ENCODE peak calls at places on chromosome 5, in ten cellular contexts. One of them, this sample, is unnamed.

GRCh38 chr5:148828461-148829247 is 2.2 kb downstream of the ADRB2 start:
- DNase-seq in mesenchymal stem cell: no peak
- DNase-seq in adrenal gland: no peak
- DNase-seq in trophoblast cell: no peak
- DNase-seq in Peyer's patch: no peak
- DNase-seq in tibial nerve: no peak
- DNase-seq in fibroblast of lung: peak; percentile 13
- DNase-seq in IMR-90: peak; percentile 38
- DNase-seq in H1: no peak
- DNase-seq in HCT116: no peak
- DNase-seq in this sample: no peak

GRCh38 chr5:40486437-40487270 is 193.1 kb upstream of the PTGER4 start:
- DNase-seq in trophoblast cell: peak; percentile 45
- DNase-seq in mesenchymal stem cell: no peak
- DNase-seq in H1: no peak
- DNase-seq in adrenal gland: peak; percentile 27
- DNase-seq in fibroblast of lung: peak; percentile 58
- DNase-seq in HCT116: no peak
- DNase-seq in IMR-90: peak; percentile 29
- DNase-seq in tibial nerve: no peak
- DNase-seq in Peyer's patch: peak; percentile 67
- DNase-seq in this sample: no peak

GRCh38 chr5:172901012-172901780 is 58.0 kb upstream of the RPL26L1 start:
- DNase-seq in trophoblast cell: no peak
- DNase-seq in fibroblast of lung: peak; percentile 98
- DNase-seq in H1: no peak
- DNase-seq in IMR-90: peak; percentile 98
- DNase-seq in Peyer's patch: no peak
- DNase-seq in adrenal gland: peak; percentile 70
- DNase-seq in tibial nerve: no peak
- DNase-seq in HCT116: no peak
- DNase-seq in mesenchymal stem cell: peak; percentile 91
- DNase-seq in this sample: no peak

GRCh38 chr5:134846641-134846960 is 833 bp downstream of the C5orf24 start:
- DNase-seq in fibroblast of lung: peak; percentile 33
- DNase-seq in H1: no peak
- DNase-seq in HCT116: no peak
- DNase-seq in trophoblast cell: no peak
- DNase-seq in IMR-90: no peak
- DNase-seq in adrenal gland: no peak
- DNase-seq in mesenchymal stem cell: peak; percentile 51
- DNase-seq in tibial nerve: no peak
- DNase-seq in Peyer's patch: no peak
- DNase-seq in this sample: no peak

GRCh38 chr5:94469889-94470288 is 148.5 kb downstream of the KIAA0825 start:
- DNase-seq in Peyer's patch: no peak
- DNase-seq in HCT116: peak; percentile 6
- DNase-seq in mesenchymal stem cell: no peak
- DNase-seq in trophoblast cell: no peak
- DNase-seq in H1: no peak
- DNase-seq in IMR-90: peak; percentile 82
- DNase-seq in tibial nerve: no peak
- DNase-seq in fibroblast of lung: peak; percentile 60
- DNase-seq in adrenal gland: no peak
- DNase-seq in this sample: no peak

GRCh38 chr5:22970956-22971618 is 117.9 kb upstream of the CDH12 start:
- DNase-seq in IMR-90: no peak
- DNase-seq in trophoblast cell: no peak
- DNase-seq in HCT116: no peak
- DNase-seq in Peyer's patch: no peak
- DNase-seq in fibroblast of lung: no peak
- DNase-seq in H1: no peak
- DNase-seq in adrenal gland: no peak
- DNase-seq in tibial nerve: no peak
- DNase-seq in mesenchymal stem cell: no peak
- DNase-seq in this sample: no peak

GRCh38 chr5:150848271-150848670 is 1.9 kb downstream of the IRGM start:
- DNase-seq in H1: no peak
- DNase-seq in Peyer's patch: no peak
- DNase-seq in IMR-90: no peak
- DNase-seq in tibial nerve: no peak
- DNase-seq in HCT116: no peak
- DNase-seq in trophoblast cell: peak; percentile 31
- DNase-seq in mesenchymal stem cell: no peak
- DNase-seq in adrenal gland: no peak
- DNase-seq in fibroblast of lung: peak; percentile 57
- DNase-seq in this sample: no peak

GRCh38 chr5:133664422-133664821 is 52.1 kb upstream of the FSTL4 start:
- DNase-seq in H1: no peak
- DNase-seq in Peyer's patch: no peak
- DNase-seq in tibial nerve: no peak
- DNase-seq in HCT116: peak; percentile 12
- DNase-seq in fibroblast of lung: peak; percentile 60
- DNase-seq in trophoblast cell: no peak
- DNase-seq in adrenal gland: no peak
- DNase-seq in IMR-90: peak; percentile 1
- DNase-seq in mesenchymal stem cell: peak; percentile 6
- DNase-seq in this sample: no peak

GRCh38 chr5:137395011-137395755 is 103.9 kb downstream of the SPOCK1 start:
- DNase-seq in HCT116: no peak
- DNase-seq in H1: no peak
- DNase-seq in IMR-90: peak; percentile 26
- DNase-seq in tibial nerve: no peak
- DNase-seq in mesenchymal stem cell: no peak
- DNase-seq in fibroblast of lung: peak; percentile 80
- DNase-seq in Peyer's patch: no peak
- DNase-seq in adrenal gland: no peak
- DNase-seq in trophoblast cell: peak; percentile 90
- DNase-seq in this sample: no peak

GRCh38 chr5:38554860-38555259 is 1.6 kb downstream of the LIFR start:
- DNase-seq in Peyer's patch: no peak
- DNase-seq in IMR-90: no peak
- DNase-seq in tibial nerve: no peak
- DNase-seq in H1: no peak
- DNase-seq in adrenal gland: no peak
- DNase-seq in mesenchymal stem cell: no peak
- DNase-seq in trophoblast cell: no peak
- DNase-seq in fibroblast of lung: no peak
- DNase-seq in HCT116: no peak
- DNase-seq in this sample: no peak

GRCh38 chr5:144205141-144205551 is 34.5 kb downstream of the KCTD16 start:
- DNase-seq in IMR-90: peak; percentile 50
- DNase-seq in adrenal gland: no peak
- DNase-seq in mesenchymal stem cell: peak; percentile 49
- DNase-seq in Peyer's patch: no peak
- DNase-seq in fibroblast of lung: peak; percentile 59
- DNase-seq in trophoblast cell: no peak
- DNase-seq in HCT116: no peak
- DNase-seq in tibial nerve: no peak
- DNase-seq in H1: no peak
- DNase-seq in this sample: no peak

GRCh38 chr5:67887648-67888047 is 327.9 kb upstream of the PIK3R1 start:
- DNase-seq in Peyer's patch: no peak
- DNase-seq in IMR-90: no peak
- DNase-seq in H1: no peak
- DNase-seq in trophoblast cell: peak; percentile 3
- DNase-seq in fibroblast of lung: no peak
- DNase-seq in HCT116: no peak
- DNase-seq in tibial nerve: no peak
- DNase-seq in mesenchymal stem cell: no peak
- DNase-seq in adrenal gland: no peak
- DNase-seq in this sample: no peak

GRCh38 chr5:163373401-163374066 is 63.9 kb upstream of the CCNG1 start:
- DNase-seq in trophoblast cell: no peak
- DNase-seq in Peyer's patch: no peak
- DNase-seq in adrenal gland: no peak
- DNase-seq in tibial nerve: no peak
- DNase-seq in fibroblast of lung: no peak
- DNase-seq in mesenchymal stem cell: no peak
- DNase-seq in H1: no peak
- DNase-seq in HCT116: no peak
- DNase-seq in IMR-90: no peak
- DNase-seq in this sample: no peak

DNA sequence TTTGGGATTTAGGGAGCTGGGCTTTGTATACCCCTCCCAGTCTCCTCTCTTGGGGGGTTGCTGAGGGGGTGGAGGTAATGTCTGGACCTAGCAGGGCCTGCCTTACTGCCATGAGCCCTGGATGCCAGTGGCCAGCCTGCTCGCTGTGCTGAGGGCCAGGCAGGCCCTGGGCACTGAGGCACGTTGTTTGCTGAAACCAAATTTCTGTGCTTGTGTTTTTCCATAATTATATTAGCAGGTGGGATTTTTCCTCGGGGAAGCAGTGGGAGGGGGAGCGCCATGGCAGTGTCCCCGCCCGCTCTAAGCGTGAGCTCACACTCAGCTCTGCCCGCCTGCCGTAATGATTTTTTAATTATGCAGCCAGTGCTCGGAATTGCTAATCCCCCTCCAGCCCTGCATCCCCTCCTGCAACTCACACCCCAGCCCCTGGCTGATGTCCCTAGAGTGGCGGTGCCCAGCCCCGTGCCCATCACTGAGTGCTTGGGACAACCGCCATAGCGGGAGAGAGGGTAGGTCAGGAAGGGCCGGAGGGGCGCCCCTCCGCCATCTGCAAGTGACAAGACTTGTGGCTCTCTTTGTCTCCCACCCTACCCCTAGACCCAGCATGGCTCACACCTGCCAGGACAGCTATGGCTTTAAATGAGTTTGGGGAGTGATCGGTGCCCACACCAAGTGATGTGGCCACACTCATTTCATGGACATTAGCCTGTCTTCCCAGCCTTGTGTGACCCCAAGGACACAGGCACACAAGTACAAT is 21.0 kb downstream of the CXXC5 start:
- DNase-seq in tibial nerve: no peak
- DNase-seq in mesenchymal stem cell: no peak
- DNase-seq in adrenal gland: no peak
- DNase-seq in Peyer's patch: no peak
- DNase-seq in H1: no peak
- DNase-seq in fibroblast of lung: no peak
- DNase-seq in trophoblast cell: no peak
- DNase-seq in HCT116: no peak
- DNase-seq in IMR-90: no peak
- DNase-seq in this sample: no peak
- H3K4me1 ChIP-seq in tibial nerve: peaks cover 93% of the 10 kb centered on the region
- H3K4me1 ChIP-seq in mesenchymal stem cell: peaks cover 87% of the 10 kb centered on the region
- H3K4me1 ChIP-seq in adrenal gland: peaks cover 79% of the 10 kb centered on the region
- H3K4me1 ChIP-seq in Peyer's patch: peaks cover 49% of the 10 kb centered on the region
- H3K4me1 ChIP-seq in H1: peaks cover 40% of the 10 kb centered on the region
- H3K4me1 ChIP-seq in fibroblast of lung: peaks cover 17% of the 10 kb centered on the region
- H3K4me1 ChIP-seq in trophoblast cell: peaks cover 58% of the 10 kb centered on the region
- H3K4me1 ChIP-seq in HCT116: peaks cover 46% of the 10 kb centered on the region
- H3K4me1 ChIP-seq in IMR-90: peaks cover 27% of the 10 kb centered on the region
- H3K4me1 ChIP-seq in this sample: peaks cover 14% of the 10 kb centered on the region

GRCh38 chr5:124738751-124739559 is 7.5 kb downstream of the ZNF608 start:
- DNase-seq in tibial nerve: no peak
- DNase-seq in trophoblast cell: peak; percentile 21
- DNase-seq in adrenal gland: no peak
- DNase-seq in H1: peak; percentile 66
- DNase-seq in HCT116: no peak
- DNase-seq in IMR-90: no peak
- DNase-seq in mesenchymal stem cell: peak; percentile 81
- DNase-seq in fibroblast of lung: peak; percentile 33
- DNase-seq in Peyer's patch: no peak
- DNase-seq in this sample: no peak
- H3K4me1 ChIP-seq in tibial nerve: peaks cover 31% of the 10 kb centered on the region
- H3K4me1 ChIP-seq in trophoblast cell: peaks cover 8% of the 10 kb centered on the region
- H3K4me1 ChIP-seq in adrenal gland: peaks cover 77% of the 10 kb centered on the region
- H3K4me1 ChIP-seq in H1: peaks cover 48% of the 10 kb centered on the region
- H3K4me1 ChIP-seq in HCT116: peaks cover 53% of the 10 kb centered on the region
- H3K4me1 ChIP-seq in IMR-90: peaks cover 10% of the 10 kb centered on the region
- H3K4me1 ChIP-seq in mesenchymal stem cell: peaks cover 6% of the 10 kb centered on the region
- H3K4me1 ChIP-seq in fibroblast of lung: peaks cover 9% of the 10 kb centered on the region
- H3K4me1 ChIP-seq in Peyer's patch: no peaks in the 10 kb centered on the region
- H3K4me1 ChIP-seq in this sample: no peaks in the 10 kb centered on the region

DNA sequence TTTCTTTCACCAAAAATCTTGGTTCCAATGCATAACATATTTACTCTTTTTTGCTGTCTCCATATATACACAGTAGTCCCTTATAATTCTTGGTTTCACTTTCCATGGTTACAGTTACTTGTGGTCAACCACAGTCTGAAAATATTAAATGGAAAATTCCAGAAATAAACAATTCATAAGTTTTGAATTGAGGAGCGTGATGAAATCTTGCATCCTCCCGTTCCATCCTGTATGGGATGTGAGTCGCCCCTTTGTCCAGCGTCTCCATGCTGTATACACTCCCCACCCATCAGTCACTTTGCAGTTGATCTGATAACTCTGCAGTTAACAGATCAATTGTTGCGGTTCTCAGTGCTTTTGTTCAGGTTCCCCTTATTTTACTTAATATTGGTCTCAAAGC is 11.5 kb upstream of the FAF2 start:
- DNase-seq in Peyer's patch: no peak
- DNase-seq in HCT116: no peak
- DNase-seq in tibial nerve: no peak
- DNase-seq in IMR-90: peak; percentile 88
- DNase-seq in fibroblast of lung: no peak
- DNase-seq in mesenchymal stem cell: peak; percentile 92
- DNase-seq in trophoblast cell: no peak
- DNase-seq in adrenal gland: no peak
- DNase-seq in H1: no peak
- DNase-seq in this sample: no peak
- H3K4me1 ChIP-seq in Peyer's patch: no peaks in the 10 kb centered on the region
- H3K4me1 ChIP-seq in HCT116: peaks cover 7% of the 10 kb centered on the region
- H3K4me1 ChIP-seq in tibial nerve: no peaks in the 10 kb centered on the region
- H3K4me1 ChIP-seq in IMR-90: peaks cover 5% of the 10 kb centered on the region
- H3K4me1 ChIP-seq in fibroblast of lung: peaks cover 2% of the 10 kb centered on the region
- H3K4me1 ChIP-seq in mesenchymal stem cell: peaks cover 11% of the 10 kb centered on the region
- H3K4me1 ChIP-seq in trophoblast cell: no peaks in the 10 kb centered on the region
- H3K4me1 ChIP-seq in adrenal gland: no peaks in the 10 kb centered on the region
- H3K4me1 ChIP-seq in H1: peaks cover 2% of the 10 kb centered on the region
- H3K4me1 ChIP-seq in this sample: no peaks in the 10 kb centered on the region

DNA sequence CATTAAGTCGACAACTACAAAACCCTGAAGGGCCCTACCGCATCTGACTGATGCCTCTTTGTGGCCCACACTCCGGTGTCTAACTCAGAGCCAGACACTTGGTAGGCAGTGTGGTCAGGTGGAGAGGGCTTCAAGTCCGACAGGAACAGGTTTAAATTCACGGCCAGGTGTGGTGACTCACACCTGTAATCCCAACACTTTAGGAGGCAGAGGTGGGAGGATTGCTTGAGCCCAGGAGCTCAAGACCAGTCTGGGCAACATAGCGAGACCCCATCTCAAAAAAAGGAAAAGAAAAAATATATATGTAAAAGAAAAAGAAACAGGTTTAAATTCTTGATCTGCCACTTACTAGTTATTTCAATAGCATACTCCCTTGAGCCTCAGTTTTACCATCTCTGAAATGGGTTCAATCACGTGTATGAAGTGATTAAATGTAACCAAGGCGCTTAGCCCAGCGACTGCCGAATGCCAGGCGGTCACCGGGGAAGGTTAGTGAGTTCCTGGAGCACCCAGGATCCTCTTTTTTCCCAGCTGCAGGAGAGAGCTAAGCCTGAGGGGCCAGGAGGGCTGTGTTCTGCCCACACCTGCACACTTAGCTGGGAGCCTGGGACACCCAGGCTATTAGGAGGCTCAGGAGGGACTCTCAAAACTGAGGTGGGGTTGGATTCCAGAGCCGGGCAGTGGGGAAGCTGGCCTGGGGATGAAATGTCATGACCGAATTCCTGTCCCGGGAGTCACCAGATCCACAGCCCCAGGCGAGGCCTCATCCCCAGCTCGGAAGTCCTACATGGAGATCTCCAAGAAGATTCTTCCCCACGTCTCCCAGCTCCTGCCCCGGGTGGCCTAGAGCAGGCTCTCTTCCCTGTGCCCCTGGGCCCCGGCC is 858 bp downstream of the CLTB start:
- DNase-seq in trophoblast cell: peak; percentile 90
- DNase-seq in tibial nerve: no peak
- DNase-seq in IMR-90: peak; percentile 49
- DNase-seq in mesenchymal stem cell: peak; percentile 73
- DNase-seq in HCT116: no peak
- DNase-seq in H1: no peak
- DNase-seq in fibroblast of lung: peak; percentile 63
- DNase-seq in adrenal gland: peak; percentile 70
- DNase-seq in Peyer's patch: no peak
- DNase-seq in this sample: no peak
- H3K4me1 ChIP-seq in trophoblast cell: peaks cover 31% of the 10 kb centered on the region
- H3K4me1 ChIP-seq in tibial nerve: peaks cover 24% of the 10 kb centered on the region
- H3K4me1 ChIP-seq in IMR-90: peaks cover 11% of the 10 kb centered on the region
- H3K4me1 ChIP-seq in mesenchymal stem cell: peaks cover 34% of the 10 kb centered on the region
- H3K4me1 ChIP-seq in HCT116: peaks cover 43% of the 10 kb centered on the region
- H3K4me1 ChIP-seq in H1: no peaks in the 10 kb centered on the region
- H3K4me1 ChIP-seq in fibroblast of lung: peaks cover 17% of the 10 kb centered on the region
- H3K4me1 ChIP-seq in adrenal gland: peaks cover 57% of the 10 kb centered on the region
- H3K4me1 ChIP-seq in Peyer's patch: peaks cover 9% of the 10 kb centered on the region
- H3K4me1 ChIP-seq in this sample: no peaks in the 10 kb centered on the region